ENCODE peak calls at places on chromosome 3, in seven cellular contexts. P, D, L, G, I, Z and C are unnamed samples.

GRCh38 chr3:133474251-133474801 is 74.5 kb downstream of the BFSP2 start:
- DNase-seq in P (no peak), D (no peak), L (no peak), G (peak), I (no peak), Z (no peak), C (peak)

GRCh38 chr3:171797873-171798272 is 12.4 kb downstream of the PLD1 start:
- DNase-seq in P (no peak), D (no peak), L (no peak), G (no peak), I (no peak), Z (no peak), C (no peak)

GRCh38 chr3:189276481-189277190 is 104.9 kb downstream of the TPRG1 start:
- DNase-seq in P (no peak), D (peak), L (no peak), G (peak), I (peak), Z (no peak), C (peak)

GRCh38 chr3:99931059-99931458 is 113.4 kb downstream of the CMSS1 start:
- DNase-seq in P (no peak), D (no peak), L (no peak), G (no peak), I (no peak), Z (no peak), C (no peak)

GRCh38 chr3:186251948-186252619 is 110.0 kb downstream of the DGKG start:
- DNase-seq in P (no peak), D (peak), L (no peak), G (no peak), I (no peak), Z (no peak), C (peak)

GRCh38 chr3:18669374-18669773 is 244.2 kb upstream of the SATB1 start:
- DNase-seq in P (no peak), D (no peak), L (no peak), G (no peak), I (no peak), Z (no peak), C (no peak)

GRCh38 chr3:114241259-114241658 is 3.9 kb upstream of the ZNF80 start:
- DNase-seq in P (no peak), D (no peak), L (no peak), G (no peak), I (no peak), Z (no peak), C (no peak)

GRCh38 chr3:127589600-127590281 is 792 bp downstream of the TPRA1 start:
- DNase-seq in P (no peak), D (peak), L (no peak), G (no peak), I (peak), Z (no peak), C (peak)

GRCh38 chr3:17964113-17964512 is 221.7 kb upstream of the TBC1D5 start:
- DNase-seq in P (no peak), D (no peak), L (no peak), G (no peak), I (no peak), Z (no peak), C (no peak)

GRCh38 chr3:15356186-15356585 is 23.8 kb upstream of the SH3BP5 start:
- DNase-seq in P (no peak), D (no peak), L (no peak), G (peak), I (no peak), Z (no peak), C (no peak)

GRCh38 chr3:15367059-15367458 is 34.7 kb upstream of the SH3BP5 start:
- DNase-seq in P (no peak), D (no peak), L (no peak), G (no peak), I (no peak), Z (no peak), C (no peak)

GRCh38 chr3:15359677-15360397 is 27.5 kb upstream of the SH3BP5 start:
- DNase-seq in P (no peak), D (no peak), L (no peak), G (no peak), I (no peak), Z (no peak), C (no peak)

GRCh38 chr3:15360786-15361493 is 28.6 kb upstream of the SH3BP5 start:
- DNase-seq in P (no peak), D (no peak), L (no peak), G (no peak), I (no peak), Z (no peak), C (no peak)

GRCh38 chr3:15361494-15362214 is 29.3 kb upstream of the SH3BP5 start:
- DNase-seq in P (no peak), D (no peak), L (no peak), G (no peak), I (peak), Z (peak), C (no peak)
- H3K27ac ChIP-seq in P (peak), D (no peak), L (no peak), G (peak), I (peak), Z (peak), C (no peak)

DNA sequence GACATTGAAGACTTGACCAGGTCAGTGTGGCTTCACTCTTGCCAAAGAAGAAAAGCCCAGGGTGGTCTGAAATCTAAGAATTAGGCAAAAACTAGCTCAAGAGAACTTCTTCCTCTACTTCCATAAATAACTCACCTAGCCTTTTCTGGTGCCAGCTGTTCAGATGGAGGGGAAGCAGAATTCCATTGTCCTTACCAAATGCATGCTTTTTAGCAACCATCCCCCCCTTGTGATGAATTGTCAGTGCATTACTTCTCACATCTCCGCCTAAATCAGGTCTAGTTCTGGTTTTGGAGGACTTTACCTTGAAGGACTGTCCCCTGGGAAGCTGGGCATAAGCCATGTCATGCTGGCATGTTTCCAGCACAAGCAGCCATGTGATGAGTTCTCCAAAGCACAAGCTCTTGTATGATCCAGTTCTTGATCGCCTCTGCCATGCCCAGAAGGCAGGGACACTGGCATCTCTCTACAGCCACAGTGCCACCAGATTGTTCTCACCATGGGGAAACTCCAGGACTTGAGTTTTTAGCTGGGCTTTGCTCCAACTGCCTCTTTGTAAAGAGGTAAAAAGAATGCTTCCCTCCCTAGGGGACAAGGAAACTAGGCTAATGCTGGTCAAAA is 96.4 kb upstream of the IL12A start:
- DNase-seq in P (no peak), D (no peak), L (no peak), G (peak), I (no peak), Z (no peak), C (peak)
- H3K27ac ChIP-seq in P (no peak), D (no peak), L (no peak), G (peak), I (no peak), Z (no peak), C (peak)

GRCh38 chr3:50118237-50118636 is 29.5 kb downstream of the RBM5 start:
- DNase-seq in P (no peak), D (no peak), L (no peak), G (no peak), I (no peak), Z (no peak), C (no peak)

GRCh38 chr3:50117120-50117519 is 28.4 kb downstream of the RBM5 start:
- DNase-seq in P (no peak), D (no peak), L (no peak), G (no peak), I (no peak), Z (no peak), C (no peak)

GRCh38 chr3:50111757-50112156 is 23.0 kb downstream of the RBM5 start:
- DNase-seq in P (no peak), D (no peak), L (no peak), G (no peak), I (no peak), Z (no peak), C (no peak)

DNA sequence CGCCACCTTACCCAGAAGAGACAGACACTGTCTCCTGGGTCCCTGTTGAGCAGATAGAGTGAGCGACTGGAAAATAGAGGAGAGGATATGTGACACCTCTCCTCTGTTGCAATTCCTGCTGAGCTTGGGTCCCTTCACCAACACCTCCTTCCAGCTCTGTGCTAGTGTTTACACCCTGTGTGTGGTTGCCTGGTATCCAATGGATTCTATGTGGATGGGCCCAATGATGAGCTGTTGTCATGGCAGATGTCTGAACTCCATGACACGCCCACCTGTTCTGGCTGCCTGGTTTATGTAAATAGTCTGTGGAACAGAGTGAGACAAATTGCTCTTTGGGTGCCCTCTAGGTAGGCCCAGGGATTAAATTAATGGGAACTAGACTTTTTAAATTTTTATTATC is 23.7 kb downstream of the RBM5 start:
- DNase-seq in P (no peak), D (no peak), L (peak), G (no peak), I (no peak), Z (no peak), C (no peak)
- H3K27ac ChIP-seq in P (no peak), D (no peak), L (no peak), G (no peak), I (no peak), Z (no peak), C (peak)

DNA sequence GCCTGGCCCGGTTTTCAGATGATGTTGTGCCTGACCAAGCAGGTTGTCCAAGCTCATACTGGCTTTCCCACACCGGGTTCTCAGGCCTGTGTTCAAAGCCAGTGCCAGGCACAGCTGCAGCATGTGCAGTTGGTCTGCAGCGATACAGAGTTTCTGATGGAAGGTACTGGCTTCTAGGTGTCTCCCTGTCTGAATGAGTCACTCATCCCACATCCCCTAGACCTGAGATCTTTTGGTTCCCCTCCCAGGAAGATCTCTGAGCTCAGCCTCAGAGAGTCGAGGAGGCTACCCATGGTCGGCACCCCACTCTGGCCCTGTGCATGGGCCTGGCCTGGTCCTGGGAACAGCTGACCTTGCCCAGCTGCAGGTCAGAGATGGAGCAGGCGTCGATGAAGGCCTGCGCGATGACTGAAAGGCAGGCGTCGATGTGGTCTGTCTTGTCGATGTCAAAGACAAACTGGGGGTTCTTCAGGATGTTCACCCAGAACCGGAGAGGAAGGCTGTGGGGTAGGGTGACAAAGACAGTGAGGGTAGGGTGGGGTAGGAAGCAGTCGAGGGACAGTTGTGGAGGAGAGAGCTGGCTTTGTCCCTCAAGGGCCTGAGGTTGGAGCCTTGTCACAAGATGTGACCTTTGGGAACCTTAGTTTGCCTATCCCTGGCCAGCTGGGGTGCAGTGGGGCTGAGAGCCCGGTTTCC is 15.2 kb downstream of the H1-8 start:
- DNase-seq in P (no peak), D (no peak), L (no peak), G (no peak), I (no peak), Z (no peak), C (peak)
- H3K27ac ChIP-seq in P (peak), D (peak), L (peak), G (no peak), I (peak), Z (no peak), C (peak)